ENCODE peak calls at places on chromosomes 3 and 15, in eight cellular contexts. U is cardiac muscle cell, C is EH, G is lower lobe of right lung, A is GOT3, V is lung microvascular endothelial cell, O is nephron progenitor cell, Y is hypothalamus. Z is an unnamed sample.

GRCh38 chr3:42638339-42638842 is 15.1 kb upstream of the ZBTB47 start:
- DNase-seq in U (no peak), C (no peak), G (no peak), A (no peak), V (peak), O (no peak), Y (no peak), Z (no peak)

GRCh38 chr15:48720646-48721045 is 75.1 kb upstream of the FBN1 start:
- DNase-seq in U (peak), C (peak), G (no peak), A (no peak), V (no peak), O (no peak), Y (no peak), Z (peak)

GRCh38 chr3:55203006-55203405 is 275.1 kb upstream of the LRTM1 start:
- DNase-seq in U (peak), C (peak), G (no peak), A (no peak), V (no peak), O (no peak), Y (no peak), Z (peak)

GRCh38 chr3:65178703-65179102 is 490.9 kb upstream of the ADAMTS9 start:
- DNase-seq in U (peak), C (peak), G (no peak), A (no peak), V (peak), O (no peak), Y (no peak), Z (peak)

GRCh38 chr15:66721501-66721937 is 19.5 kb downstream of the SMAD6 start:
- DNase-seq in U (no peak), C (peak), G (no peak), A (no peak), V (peak), O (no peak), Y (no peak), Z (peak)

GRCh38 chr15:48992545-48992944 is 28.8 kb upstream of the SHC4 start:
- DNase-seq in U (no peak), C (no peak), G (no peak), A (no peak), V (no peak), O (no peak), Y (no peak), Z (no peak)

GRCh38 chr15:58865420-58865880 is 68.0 kb downstream of the SLTM start:
- DNase-seq in U (peak), C (peak), G (no peak), A (no peak), V (no peak), O (no peak), Y (no peak), Z (no peak)

GRCh38 chr15:101664303-101664913 is 12.2 kb upstream of the TM2D3 start:
- DNase-seq in U (no peak), C (peak), G (no peak), A (no peak), V (peak), O (no peak), Y (no peak), Z (peak)

GRCh38 chr3:134600685-134601502 is 49.9 kb downstream of the KY start:
- DNase-seq in U (peak), C (peak), G (peak), A (peak), V (peak), O (peak), Y (peak), Z (peak)

GRCh38 chr3:53650424-53650823 is 156.0 kb downstream of the CACNA1D start:
- DNase-seq in U (no peak), C (no peak), G (no peak), A (no peak), V (no peak), O (no peak), Y (no peak), Z (no peak)

GRCh38 chr3:182989566-182989965 is 9.2 kb upstream of the DCUN1D1 start:
- DNase-seq in U (no peak), C (no peak), G (no peak), A (no peak), V (no peak), O (no peak), Y (no peak), Z (no peak)

GRCh38 chr3:64291345-64291744 is 66.1 kb upstream of the PRICKLE2 start:
- DNase-seq in U (peak), C (peak), G (no peak), A (peak), V (peak), O (no peak), Y (no peak), Z (peak)

GRCh38 chr3:49701388-49702077 is 12.2 kb downstream of the RNF123 start:
- DNase-seq in U (no peak), C (no peak), G (no peak), A (no peak), V (no peak), O (peak), Y (no peak), Z (no peak)

GRCh38 chr15:68816158-68816557 is 4.5 kb downstream of the ANP32A start:
- DNase-seq in U (no peak), C (no peak), G (no peak), A (no peak), V (no peak), O (no peak), Y (no peak), Z (no peak)

GRCh38 chr3:146550743-146551510 is 6.5 kb upstream of the PLSCR1 start:
- DNase-seq in U (peak), C (peak), G (no peak), A (no peak), V (peak), O (no peak), Y (no peak), Z (peak)

GRCh38 chr3:185717121-185717520 is 107.7 kb downstream of the IGF2BP2 start:
- DNase-seq in U (peak), C (peak), G (no peak), A (no peak), V (peak), O (no peak), Y (no peak), Z (peak)

GRCh38 chr3:188904670-188905069 is 267.1 kb upstream of the TPRG1 start:
- DNase-seq in U (peak), C (peak), G (no peak), A (no peak), V (no peak), O (no peak), Y (no peak), Z (peak)

GRCh38 chr15:67331676-67332075 is 77.1 kb downstream of the IQCH start:
- DNase-seq in U (peak), C (peak), G (no peak), A (no peak), V (no peak), O (no peak), Y (no peak), Z (peak)

GRCh38 chr3:42705962-42706585 is 3.5 kb upstream of the HHATL start:
- DNase-seq in U (no peak), C (no peak), G (peak), A (no peak), V (no peak), O (no peak), Y (no peak), Z (no peak)

GRCh38 chr15:31374489-31374888 is 47.9 kb downstream of the KLF13 start:
- DNase-seq in U (no peak), C (peak), G (no peak), A (no peak), V (no peak), O (no peak), Y (no peak), Z (no peak)

GRCh38 chr15:100740105-100740504 is 137.7 kb downstream of the ASB7 start:
- DNase-seq in U (peak), C (no peak), G (no peak), A (no peak), V (no peak), O (no peak), Y (no peak), Z (peak)

GRCh38 chr3:178072391-178072790 is 463.8 kb upstream of the KCNMB2 start:
- DNase-seq in U (peak), C (no peak), G (no peak), A (no peak), V (peak), O (no peak), Y (no peak), Z (no peak)

GRCh38 chr3:165669967-165670366 is 167.3 kb downstream of the BCHE start:
- DNase-seq in U (no peak), C (no peak), G (no peak), A (no peak), V (no peak), O (no peak), Y (no peak), Z (peak)

GRCh38 chr15:68623301-68623892 is 44.6 kb downstream of the CORO2B start:
- DNase-seq in U (no peak), C (no peak), G (no peak), A (no peak), V (no peak), O (no peak), Y (no peak), Z (peak)

GRCh38 chr3:31265646-31266423 is 266.9 kb upstream of the STT3B start:
- DNase-seq in U (peak), C (no peak), G (no peak), A (no peak), V (peak), O (no peak), Y (no peak), Z (no peak)

GRCh38 chr3:136595862-136596697 is 156.1 kb downstream of the STAG1 start:
- DNase-seq in U (peak), C (peak), G (no peak), A (no peak), V (no peak), O (no peak), Y (no peak), Z (no peak)

GRCh38 chr15:70029297-70029701 is 68.4 kb downstream of the TLE3 start:
- DNase-seq in U (no peak), C (no peak), G (peak), A (no peak), V (no peak), O (no peak), Y (no peak), Z (no peak)

GRCh38 chr3:29605845-29606244 is 325.0 kb downstream of the RBMS3 start:
- DNase-seq in U (peak), C (peak), G (no peak), A (no peak), V (peak), O (no peak), Y (no peak), Z (peak)

GRCh38 chr15:79243723-79244122 is 38.8 kb upstream of the ANKRD34C start:
- DNase-seq in U (no peak), C (peak), G (no peak), A (no peak), V (no peak), O (no peak), Y (no peak), Z (no peak)

GRCh38 chr3:169664034-169664820 is 715 bp upstream of the MECOM start:
- DNase-seq in U (peak), C (no peak), G (peak), A (no peak), V (peak), O (peak), Y (no peak), Z (no peak)

GRCh38 chr15:94887406-94887805 is 656.0 kb downstream of the MCTP2 start:
- DNase-seq in U (no peak), C (no peak), G (no peak), A (no peak), V (no peak), O (no peak), Y (no peak), Z (no peak)

GRCh38 chr3:70603103-70603502 is 290.7 kb upstream of the MDFIC2 start:
- DNase-seq in U (no peak), C (no peak), G (no peak), A (no peak), V (no peak), O (no peak), Y (no peak), Z (no peak)

GRCh38 chr3:77248420-77248819 is 208.5 kb downstream of the ROBO2 start:
- DNase-seq in U (no peak), C (no peak), G (peak), A (no peak), V (no peak), O (no peak), Y (no peak), Z (no peak)

GRCh38 chr3:14716593-14716992 is 41.7 kb downstream of the C3orf20 start:
- DNase-seq in U (no peak), C (peak), G (no peak), A (no peak), V (no peak), O (no peak), Y (no peak), Z (peak)

GRCh38 chr3:184538600-184539431 is 22.8 kb upstream of the EPHB3 start:
- DNase-seq in U (no peak), C (no peak), G (no peak), A (no peak), V (no peak), O (no peak), Y (no peak), Z (no peak)

GRCh38 chr3:167057586-167057985 is 322.5 kb downstream of the ZBBX start:
- DNase-seq in U (no peak), C (no peak), G (no peak), A (no peak), V (no peak), O (no peak), Y (no peak), Z (no peak)

GRCh38 chr3:185933374-185933950 is 4.4 kb downstream of the TRA2B start:
- DNase-seq in U (no peak), C (no peak), G (no peak), A (no peak), V (no peak), O (no peak), Y (no peak), Z (no peak)

GRCh38 chr15:101055411-101055810 is 136.3 kb downstream of the LRRK1 start:
- DNase-seq in U (no peak), C (no peak), G (no peak), A (no peak), V (no peak), O (no peak), Y (no peak), Z (no peak)

Z was measured in fibroblast of mammary gland.